ENCODE peak calls at places on chromosomes 3 and 15, in eight cellular contexts. Y is left lung; Q is heart right ventricle; L is CD4-positive, CD25-positive, alpha-beta regulatory T cell; J is psoas muscle; Z is pancreas; S is HCT116; O is Panc1. R is an unnamed sample. For H3K36me3, the result is how much of the 10 kb centered on the place peaks cover.

GRCh38 chr3:54243262-54243931 is 121.0 kb downstream of the CACNA2D3 start:
- ATAC-seq in Z (peak), O (peak), L (no peak), S (no peak), J (peak), Q (no peak), Y (peak), R (no peak)

GRCh38 chr15:85587707-85588441 is 206.9 kb downstream of the KLHL25 start:
- ATAC-seq in S (peak), Q (no peak), O (no peak), J (peak), L (no peak), Y (peak), Z (no peak), R (peak)

GRCh38 chr15:56871180-56871579 is 47.3 kb upstream of the TCF12 start:
- ATAC-seq in O (no peak), Y (peak), Q (no peak), J (no peak), S (no peak), Z (peak), L (no peak), R (no peak)

GRCh38 chr15:62288361-62289017 is 123.4 kb upstream of the C2CD4B start:
- ATAC-seq in Y (no peak), L (no peak), Q (no peak), J (no peak), Z (peak), S (no peak), O (no peak), R (no peak)

GRCh38 chr15:26651909-26652308 is 121.0 kb downstream of the GABRB3 start:
- ATAC-seq in Q (no peak), Y (no peak), J (no peak), L (no peak), Z (no peak), S (no peak), O (no peak), R (no peak)

GRCh38 chr3:180911876-180912303 is 580 bp upstream of the FXR1 start:
- ATAC-seq in O (no peak), J (no peak), Q (no peak), S (peak), Y (no peak), Z (no peak), L (no peak), R (no peak)

GRCh38 chr15:52107238-52107637 is 5.3 kb downstream of the BCL2L10 start:
- ATAC-seq in L (no peak), S (no peak), J (no peak), Z (no peak), O (no peak), Q (no peak), Y (no peak), R (no peak)

GRCh38 chr3:156180077-156180476 is 59.7 kb downstream of the KCNAB1 start:
- ATAC-seq in Z (no peak), Q (no peak), L (no peak), O (no peak), S (no peak), Y (no peak), J (no peak), R (no peak)

GRCh38 chr3:42037318-42037945 is 53.7 kb upstream of the TRAK1 start:
- ATAC-seq in L (no peak), Z (no peak), Y (no peak), S (no peak), O (no peak), Q (no peak), J (no peak), R (no peak)

GRCh38 chr3:8183627-8184026 is 318.0 kb upstream of the LMCD1 start:
- ATAC-seq in Q (no peak), L (no peak), J (no peak), O (no peak), S (no peak), Z (no peak), Y (no peak), R (no peak)

GRCh38 chr3:108178676-108179075 is 43.5 kb downstream of the IFT57 start:
- ATAC-seq in O (no peak), Z (peak), Y (peak), Q (no peak), L (no peak), S (no peak), J (no peak), R (no peak)

GRCh38 chr3:154059798-154060197 is 61.4 kb upstream of the ARHGEF26 start:
- ATAC-seq in Z (peak), L (no peak), J (no peak), O (no peak), S (no peak), Q (no peak), Y (peak), R (no peak)

GRCh38 chr15:70339551-70340517 is 242.1 kb upstream of the TLE3 start:
- ATAC-seq in L (no peak), O (no peak), S (no peak), J (no peak), Z (no peak), Y (peak), Q (no peak), R (peak)

GRCh38 chr3:13353936-13354542 is 66.1 kb downstream of the NUP210 start:
- ATAC-seq in Z (no peak), J (no peak), Q (no peak), O (peak), S (peak), Y (no peak), L (no peak), R (no peak)

GRCh38 chr3:27625848-27626247 is 96.3 kb downstream of the EOMES start:
- ATAC-seq in S (no peak), L (no peak), O (peak), J (no peak), Q (no peak), Z (no peak), Y (no peak), R (no peak)

GRCh38 chr15:99098426-99098825 is 6.5 kb upstream of the SYNM start:
- ATAC-seq in Z (no peak), L (no peak), J (peak), Q (no peak), Y (no peak), S (no peak), O (no peak), R (no peak)

GRCh38 chr3:96300743-96301142 is 513.7 kb upstream of the EPHA6 start:
- ATAC-seq in S (no peak), Q (no peak), Z (no peak), O (no peak), Y (no peak), L (no peak), J (no peak), R (no peak)

GRCh38 chr3:148748323-148748722 is 50.6 kb downstream of the AGTR1 start:
- ATAC-seq in S (no peak), Q (no peak), O (no peak), Z (no peak), Y (no peak), L (no peak), J (no peak), R (no peak)

GRCh38 chr3:123089611-123090301 is 22.9 kb downstream of the PDIA5 start:
- ATAC-seq in J (peak), Z (peak), Y (peak), L (no peak), Q (peak), O (no peak), S (no peak), R (peak)

GRCh38 chr15:63698731-63699130 is 101.5 kb downstream of the FBXL22 start:
- ATAC-seq in L (no peak), Y (no peak), J (no peak), O (no peak), Q (no peak), Z (no peak), S (no peak), R (no peak)

GRCh38 chr3:105843895-105844500 is 24.8 kb downstream of the CBLB start:
- ATAC-seq in Q (peak), S (no peak), O (no peak), Z (no peak), Y (no peak), J (peak), L (no peak), R (peak)

GRCh38 chr3:108806316-108806715 is 16.3 kb upstream of the TRAT1 start:
- ATAC-seq in Y (no peak), S (no peak), Q (no peak), O (no peak), Z (no peak), J (no peak), L (peak), R (no peak)

GRCh38 chr3:89925976-89926375 is 818.6 kb downstream of the EPHA3 start:
- ATAC-seq in Q (no peak), S (no peak), L (no peak), Z (no peak), J (no peak), Y (no peak), O (no peak), R (no peak)

GRCh38 chr3:19907523-19907922 is 26.5 kb downstream of the EFHB start:
- ATAC-seq in Z (no peak), O (no peak), Y (no peak), S (no peak), Q (no peak), J (no peak), L (no peak), R (no peak)

GRCh38 chr3:126659915-126660886 is 5.3 kb upstream of the TXNRD3 start:
- ATAC-seq in O (peak), L (no peak), J (no peak), Z (no peak), Y (no peak), S (peak), Q (no peak), R (no peak)

GRCh38 chr3:21017115-21017852 is 733.7 kb downstream of the ZNF385D start:
- ATAC-seq in Q (no peak), L (no peak), J (no peak), S (no peak), O (no peak), Z (no peak), Y (no peak), R (no peak)

GRCh38 chr3:107453504-107453903 is 69.3 kb upstream of the BBX start:
- ATAC-seq in J (no peak), Z (no peak), Y (no peak), S (no peak), L (no peak), Q (no peak), O (no peak), R (no peak)

GRCh38 chr15:51335538-51335961 is 2.8 kb downstream of the CYP19A1 start:
- ATAC-seq in Q (no peak), Z (no peak), S (no peak), O (no peak), Y (no peak), L (no peak), J (no peak), R (no peak)

GRCh38 chr3:65873028-65873427 is 165.7 kb downstream of the MAGI1 start:
- ATAC-seq in Z (peak), Y (no peak), L (no peak), Q (peak), J (peak), O (no peak), S (no peak), R (no peak)

GRCh38 chr15:90892498-90893174 is 8.3 kb downstream of the FES start:
- ATAC-seq in Q (no peak), Y (no peak), O (no peak), J (no peak), S (peak), L (no peak), Z (no peak), R (no peak)

GRCh38 chr15:90892023-90892422 is 7.7 kb downstream of the FES start:
- ATAC-seq in Z (no peak), L (no peak), Q (no peak), J (no peak), O (no peak), S (no peak), Y (no peak), R (no peak)

GRCh38 chr15:90889736-90890456 is 5.6 kb downstream of the FES start:
- ATAC-seq in L (no peak), S (no peak), Q (no peak), Y (no peak), J (no peak), O (no peak), Z (no peak), R (no peak)

GRCh38 chr15:90890839-90891238 is 6.5 kb downstream of the FES start:
- ATAC-seq in Z (no peak), Q (no peak), O (no peak), L (no peak), S (no peak), Y (no peak), J (no peak), R (no peak)

DNA sequence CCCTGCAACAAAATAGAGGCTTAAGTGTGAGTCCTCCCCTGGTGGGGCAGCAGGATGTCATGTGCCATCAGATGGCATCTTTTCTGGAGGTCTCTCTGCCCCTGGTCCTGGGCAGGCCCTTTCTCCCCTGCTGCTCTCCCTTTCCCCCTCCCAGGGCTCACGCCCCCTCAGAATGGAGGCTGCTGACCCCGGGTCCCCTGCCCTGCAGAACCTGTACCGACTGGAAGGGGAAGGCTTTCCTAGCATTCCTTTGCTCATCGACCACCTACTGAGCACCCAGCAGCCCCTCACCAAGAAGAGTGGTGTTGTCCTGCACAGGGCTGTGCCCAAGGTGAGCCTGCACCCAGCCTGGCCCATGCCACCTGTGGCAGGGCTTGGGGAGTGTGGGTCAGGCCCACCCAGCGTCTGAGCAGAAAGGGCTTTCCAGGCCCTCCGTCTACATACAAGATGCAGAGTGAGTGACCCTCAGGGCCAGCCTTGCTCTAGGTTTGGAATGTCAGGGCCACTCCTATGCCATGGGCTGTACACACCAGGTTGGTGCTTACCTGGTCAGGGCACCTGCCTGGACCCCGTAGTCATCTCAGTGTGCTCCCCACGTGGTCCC is 7.1 kb downstream of the FES start:
- ATAC-seq in L (no peak), Z (no peak), Q (no peak), O (no peak), J (no peak), S (no peak), Y (no peak), R (no peak)
- H3K36me3 ChIP-seq in L (under half), Z (under half), Q (under half), O (under half), J (under half), S (under half), Y (under half), R (under half)

GRCh38 chr15:68281008-68281407 is 3.5 kb downstream of the FEM1B start:
- ATAC-seq in S (no peak), L (no peak), Q (no peak), O (no peak), J (no peak), Z (no peak), Y (no peak), R (no peak)
- H3K27ac ChIP-seq in S (no peak), L (peak), Q (peak), O (peak), J (peak), Z (no peak), Y (peak), R (peak)

GRCh38 chr3:48403533-48404439 is 26.1 kb downstream of the PLXNB1 start:
- ATAC-seq in L (no peak), Q (no peak), J (no peak), Z (no peak), S (no peak), O (no peak), Y (no peak), R (no peak)

GRCh38 chr3:48402907-48403306 is 27.0 kb downstream of the PLXNB1 start:
- ATAC-seq in L (no peak), S (no peak), O (no peak), J (no peak), Q (no peak), Z (no peak), Y (no peak), R (no peak)

GRCh38 chr3:48405971-48406370 is 23.9 kb downstream of the PLXNB1 start:
- ATAC-seq in Q (no peak), O (no peak), Y (no peak), J (no peak), Z (no peak), S (no peak), L (no peak), R (no peak)

GRCh38 chr3:48405343-48405881 is 24.5 kb downstream of the PLXNB1 start:
- ATAC-seq in S (no peak), Y (no peak), L (no peak), Z (no peak), J (no peak), O (no peak), Q (no peak), R (no peak)

DNA sequence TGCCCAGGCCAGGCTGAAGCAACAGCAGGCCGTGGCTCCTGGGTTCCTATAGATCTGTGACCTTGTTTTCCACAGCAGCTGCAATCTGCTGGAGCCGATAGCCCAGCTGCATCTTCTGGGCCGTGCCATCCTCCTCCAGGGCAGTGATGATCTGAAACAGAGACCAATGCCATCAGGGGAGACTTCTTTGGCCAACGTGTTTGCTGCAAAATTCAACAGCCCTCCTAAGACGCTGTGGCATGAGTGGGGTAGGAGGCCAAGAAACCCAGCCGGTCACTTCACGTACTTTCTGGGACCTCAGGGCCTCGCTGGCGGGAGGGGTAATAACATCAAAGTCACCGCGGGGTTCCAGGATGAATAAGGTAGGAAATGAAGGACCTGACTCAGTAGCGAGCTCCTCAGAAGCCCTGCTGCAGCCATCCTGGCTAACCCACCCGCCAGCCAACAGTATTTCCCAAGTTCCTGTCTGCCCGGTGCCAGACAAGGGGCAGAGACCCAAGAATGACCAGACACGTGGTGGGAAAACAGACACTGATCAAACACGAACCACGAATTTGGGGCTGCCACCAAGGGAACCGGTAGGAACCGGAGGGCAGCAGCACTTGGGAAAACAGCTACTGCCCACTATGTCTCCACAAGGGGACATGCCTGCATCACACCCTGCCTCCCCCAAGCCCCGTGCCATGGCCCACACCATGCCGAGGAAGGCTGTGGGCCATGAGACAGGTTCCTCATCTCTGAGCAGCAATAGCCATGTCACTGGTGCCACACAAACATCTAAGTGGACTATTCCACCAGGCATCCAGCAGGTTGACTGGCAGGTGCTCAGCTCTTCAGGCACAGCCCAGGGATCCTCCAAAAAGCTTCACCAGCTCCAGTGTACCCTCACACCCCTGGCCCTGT is 25.2 kb downstream of the PLXNB1 start:
- ATAC-seq in S (no peak), J (no peak), Z (no peak), O (no peak), Y (no peak), L (no peak), Q (no peak), R (no peak)
- H3K36me3 ChIP-seq in S (under half), J (under half), Z (under half), O (under half), Y (under half), L (under half), Q (under half), R (under half)

DNA sequence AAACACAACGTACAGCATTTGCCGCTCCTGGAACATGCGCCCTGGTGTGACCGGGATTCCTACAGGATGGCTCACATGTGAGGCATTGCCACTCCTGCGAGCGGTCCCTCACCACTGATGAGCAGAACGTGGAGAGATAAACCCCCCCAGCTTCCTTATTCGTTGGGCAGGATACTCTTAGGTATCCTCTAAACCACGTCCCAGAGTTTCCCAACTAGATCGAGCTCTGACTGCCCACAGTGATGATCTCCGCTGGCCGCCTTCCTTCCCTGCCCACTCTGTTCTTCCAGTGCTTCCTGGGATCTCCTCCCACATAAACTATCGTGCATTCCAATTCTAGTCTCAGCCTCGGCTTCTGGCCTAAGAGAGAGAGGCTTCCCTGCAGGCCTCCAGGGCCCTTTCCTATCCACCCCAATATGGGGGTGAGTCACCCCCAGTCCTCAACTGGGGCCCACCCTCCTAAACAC is 91.8 kb downstream of the TOP2B start:
- ATAC-seq in Q (peak), Y (no peak), O (no peak), J (peak), S (no peak), L (no peak), Z (no peak), R (no peak)
- H3K27ac ChIP-seq in Q (peak), Y (peak), O (no peak), J (peak), S (no peak), L (no peak), Z (no peak), R (peak)

GRCh38 chr3:196067439-196067838 is 14.5 kb downstream of the TFRC start:
- ATAC-seq in L (no peak), S (no peak), J (no peak), Y (no peak), O (no peak), Q (no peak), Z (no peak), R (no peak)

GRCh38 chr3:196063456-196063855 is 18.4 kb downstream of the TFRC start:
- ATAC-seq in S (no peak), O (no peak), L (no peak), J (no peak), Y (no peak), Z (no peak), Q (no peak), R (no peak)

GRCh38 chr3:196060834-196061233 is 21.1 kb downstream of the TFRC start:
- ATAC-seq in L (no peak), Z (no peak), O (no peak), Y (no peak), J (no peak), Q (no peak), S (no peak), R (no peak)

GRCh38 chr3:196063049-196063448 is 18.8 kb downstream of the TFRC start:
- ATAC-seq in S (no peak), Z (no peak), O (no peak), L (no peak), Y (no peak), Q (no peak), J (no peak), R (no peak)

DNA sequence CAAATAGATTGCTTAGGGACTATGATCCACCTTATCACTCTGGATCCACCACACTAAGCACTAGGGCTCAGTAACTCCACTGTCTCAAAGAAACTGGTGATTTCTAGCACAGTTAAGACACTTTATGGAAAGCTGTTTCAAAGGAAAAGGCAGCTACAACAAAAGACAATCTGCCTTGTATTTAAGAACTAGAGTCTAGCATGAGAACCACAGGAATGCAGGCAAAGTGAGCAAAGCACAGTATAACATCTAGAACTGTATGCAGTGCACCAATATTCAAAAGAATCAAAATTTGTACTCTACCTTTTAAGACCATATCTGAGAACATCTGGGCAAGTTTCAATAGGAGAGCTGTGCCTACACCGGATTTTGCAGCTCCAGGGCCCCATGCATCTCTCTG is 17.9 kb downstream of the TFRC start:
- ATAC-seq in Q (no peak), J (no peak), L (no peak), S (no peak), Y (no peak), Z (no peak), O (no peak), R (no peak)
- H3K36me3 ChIP-seq in Q (under half), J (under half), L (half or more), S (half or more), Y (under half), Z (under half), O (half or more), R (half or more)